ENCODE peak calls at places on chromosome 11, in eight cellular contexts. W is RWPE1, M is posterior cingulate gyrus, L is GM03348, I is IMR-90, C is K562, A is HuH-7, B is NCI-H2107. S is an unnamed sample.
A peak's percentile ranks its signal among the peaks of the same experiment; 100 is the strongest.

GRCh38 chr11:121070951-121071350 is 30.1 kb upstream of the TECTA start:
- DNase-seq in A (no peak), M (no peak), I (peak; percentile 31), L (no peak), B (no peak), C (no peak), W (no peak), S (no peak)

GRCh38 chr11:73176145-73176891 is 34.2 kb upstream of the FCHSD2 start:
- DNase-seq in A (no peak), L (no peak), M (no peak), W (no peak), I (no peak), C (no peak), B (no peak), S (no peak)

GRCh38 chr11:132158696-132159095 is 788.3 kb downstream of the NTM start:
- DNase-seq in A (no peak), I (peak; percentile 40), B (no peak), C (no peak), W (peak; percentile 14), M (no peak), L (peak; percentile 36), S (no peak)

GRCh38 chr11:30392221-30392784 is 69.4 kb downstream of the ARL14EP start:
- DNase-seq in C (no peak), A (no peak), W (no peak), I (no peak), M (no peak), L (no peak), B (no peak), S (no peak)

GRCh38 chr11:9732453-9732852 is 68.6 kb downstream of the SWAP70 start:
- DNase-seq in L (no peak), A (no peak), C (no peak), B (no peak), W (no peak), I (no peak), M (peak; percentile 30), S (no peak)

GRCh38 chr11:61611309-61611708 is 30.4 kb upstream of the SYT7 start:
- DNase-seq in M (no peak), C (no peak), A (no peak), L (no peak), B (no peak), W (no peak), I (no peak), S (no peak)

GRCh38 chr11:67238894-67239794 is 27.1 kb upstream of the GRK2 start:
- DNase-seq in B (no peak), M (no peak), A (no peak), I (peak; percentile 26), C (no peak), L (no peak), W (no peak), S (peak; percentile 81)

GRCh38 chr11:68048681-68049508 is 10.1 kb downstream of the TCIRG1 start:
- DNase-seq in I (no peak), A (no peak), W (no peak), B (no peak), C (no peak), M (no peak), L (no peak), S (no peak)

GRCh38 chr11:65776196-65776595 is 4.6 kb downstream of the AP5B1 start:
- DNase-seq in A (no peak), L (peak; percentile 2), W (no peak), M (no peak), C (no peak), I (peak; percentile 8), B (no peak), S (no peak)

GRCh38 chr11:11988099-11988651 is 20.3 kb downstream of the DKK3 start:
- DNase-seq in I (peak; percentile 87), W (no peak), A (no peak), B (no peak), M (no peak), C (no peak), L (no peak), S (no peak)

GRCh38 chr11:117820516-117820915 is 4.0 kb downstream of the FXYD2 start:
- DNase-seq in L (no peak), C (no peak), M (no peak), W (no peak), B (no peak), A (no peak), I (no peak), S (no peak)

GRCh38 chr11:69947059-69947771 is 128.0 kb upstream of the FGF3 start:
- DNase-seq in I (no peak), W (no peak), M (no peak), C (no peak), L (no peak), B (no peak), A (no peak), S (no peak)

GRCh38 chr11:131977231-131977630 is 606.8 kb downstream of the NTM start:
- DNase-seq in A (no peak), M (peak; percentile 27), L (peak; percentile 7), W (peak; percentile 62), I (peak; percentile 43), C (no peak), B (no peak), S (no peak)

S was measured in NCI-H510A treated with DMSO at 0.1 percent for 48 hours.